ENCODE peak calls at places on chromosomes 5 and 9, in five cellular contexts. G is left kidney, A is A172, Q is SW 1271, H is WERI-Rb-1. M is an unnamed sample.

GRCh38 chr5:153542536-153542935 is 52.1 kb downstream of the GRIA1 start:
- DNase-seq in G (no peak), A (peak; percentile 73), H (no peak), Q (no peak), M (no peak)

GRCh38 chr9:77807846-77808749 is 160.0 kb upstream of the GNA14 start:
- DNase-seq in H (no peak), G (no peak), Q (no peak), A (no peak), M (no peak)

GRCh38 chr9:129237804-129238203 is 59.7 kb upstream of the IER5L start:
- DNase-seq in Q (no peak), A (no peak), H (no peak), G (no peak), M (no peak)

GRCh38 chr9:96251451-96251850 is 50.5 kb downstream of the HSD17B3 start:
- DNase-seq in Q (no peak), H (no peak), G (no peak), A (no peak), M (no peak)

GRCh38 chr9:104927216-104927911 is 591 bp downstream of the ABCA1 start:
- DNase-seq in Q (no peak), A (peak; percentile 58), H (peak; percentile 30), G (peak; percentile 75), M (no peak)

GRCh38 chr5:83711982-83712601 is 8.6 kb downstream of the HAPLN1 start:
- DNase-seq in G (peak; percentile 67), Q (peak; percentile 70), A (peak; percentile 31), H (peak; percentile 63), M (no peak)

GRCh38 chr9:105243015-105243686 is 1.3 kb upstream of the SLC44A1 start:
- DNase-seq in G (peak; percentile 32), Q (no peak), A (peak; percentile 33), H (no peak), M (peak; percentile 4)

GRCh38 chr5:9494321-9494720 is 51.6 kb downstream of the SEMA5A start:
- DNase-seq in H (no peak), A (no peak), Q (no peak), G (no peak), M (no peak)

GRCh38 chr9:16871358-16872151 is 1.1 kb upstream of the BNC2 start:
- DNase-seq in Q (no peak), G (peak; percentile 85), A (no peak), H (peak; percentile 32), M (peak; percentile 18)